ENCODE peak calls at places on chromosome 1, in five cellular contexts. C, L, P, E and Y are unnamed samples.

GRCh38 chr1:207021139-207021861 is 11.3 kb downstream of the C1orf116 start:
- DNase-seq in C (no peak), L (no peak), P (no peak), E (no peak), Y (no peak)

GRCh38 chr1:162206749-162207635 is 137.5 kb downstream of the NOS1AP start:
- DNase-seq in C (no peak), L (no peak), P (no peak), E (no peak), Y (no peak)

GRCh38 chr1:86429830-86430229 is 5.9 kb downstream of the CLCA2 start:
- DNase-seq in C (no peak), L (peak), P (no peak), E (no peak), Y (peak)

GRCh38 chr1:65948609-65949229 is 156.0 kb downstream of the PDE4B start:
- DNase-seq in C (no peak), L (no peak), P (no peak), E (no peak), Y (no peak)

GRCh38 chr1:38045431-38046332 is 911 bp downstream of the POU3F1 start:
- DNase-seq in C (no peak), L (peak), P (no peak), E (no peak), Y (no peak)

GRCh38 chr1:109383850-109384249 is 13.9 kb downstream of the SORT1 start:
- DNase-seq in C (no peak), L (no peak), P (no peak), E (no peak), Y (no peak)

GRCh38 chr1:92913093-92913819 is 48.0 kb downstream of the DIPK1A start:
- DNase-seq in C (no peak), L (no peak), P (no peak), E (no peak), Y (no peak)

GRCh38 chr1:13725714-13726175 is 25.8 kb downstream of the PRDM2 start:
- DNase-seq in C (no peak), L (peak), P (peak), E (peak), Y (peak)

GRCh38 chr1:37449936-37450335 is 24.4 kb upstream of the ZC3H12A start:
- DNase-seq in C (no peak), L (no peak), P (no peak), E (no peak), Y (no peak)

GRCh38 chr1:153397056-153397923 is 6.4 kb upstream of the S100A8 start:
- DNase-seq in C (no peak), L (no peak), P (no peak), E (no peak), Y (no peak)